ENCODE peak calls at places on chromosomes 13 and 19, in ten cellular contexts. H is midbrain; L is T-helper 2 cell; P is stimulated activated CD4-positive, alpha-beta T cell treated with anti-CD3 and anti-CD28 coated beads, Interleukin-4, amount 100 ng/mL, for 24 hours; S is T-helper 9 cell; A is heart left ventricle; W is amniotic stem cell; T is WERI-Rb-1; U is activated naive CD8-positive, alpha-beta T cell treated with anti-CD3 and anti-CD28 coated beads for 36 hours; D is skeletal muscle cell. C is an unnamed sample.

GRCh38 chr13:103788061-103788652 is 721.9 kb upstream of the SLC10A2 start:
- DNase-seq in H (no peak), L (no peak), P (no peak), S (no peak), A (no peak), W (no peak), T (peak; percentile 61), U (no peak), D (no peak), C (no peak)

GRCh38 chr19:31135841-31136240 is 213.4 kb downstream of the TSHZ3 start:
- DNase-seq in H (no peak), L (no peak), P (no peak), S (no peak), A (no peak), W (no peak), T (no peak), U (no peak), D (no peak), C (no peak)

GRCh38 chr19:41540041-41540695 is 35.8 kb upstream of the CEACAM21 start:
- DNase-seq in H (no peak), L (no peak), P (no peak), S (no peak), A (no peak), W (no peak), T (no peak), U (no peak), D (no peak), C (no peak)

GRCh38 chr13:94054159-94054558 is 425.3 kb downstream of the DCT start:
- DNase-seq in H (no peak), L (no peak), P (no peak), S (no peak), A (no peak), W (no peak), T (peak; percentile 96), U (no peak), D (no peak), C (no peak)

GRCh38 chr19:23118400-23118799 is 1.6 kb downstream of the ZNF730 start:
- DNase-seq in H (no peak), L (no peak), P (no peak), S (no peak), A (no peak), W (no peak), T (no peak), U (no peak), D (no peak), C (no peak)

GRCh38 chr19:6250909-6251308 is 28.9 kb downstream of the MLLT1 start:
- DNase-seq in H (no peak), L (no peak), P (no peak), S (no peak), A (no peak), W (no peak), T (no peak), U (no peak), D (no peak), C (no peak)

GRCh38 chr19:13847900-13848677 is 28.8 kb upstream of the NANOS3 start:
- DNase-seq in H (no peak), L (no peak), P (no peak), S (no peak), A (no peak), W (no peak), T (no peak), U (no peak), D (no peak), C (no peak)

GRCh38 chr13:33033361-33033812 is 17.2 kb downstream of the KL start:
- DNase-seq in H (no peak), L (no peak), P (peak; percentile 36), S (no peak), A (no peak), W (no peak), T (no peak), U (peak; percentile 33), D (no peak), C (no peak)

GRCh38 chr13:23658929-23659541 is 88.8 kb downstream of the TNFRSF19 start:
- DNase-seq in H (no peak), L (no peak), P (no peak), S (no peak), A (no peak), W (no peak), T (no peak), U (no peak), D (no peak), C (no peak)

GRCh38 chr13:102017248-102017647 is 384.6 kb downstream of the FGF14 start:
- DNase-seq in H (no peak), L (no peak), P (no peak), S (no peak), A (no peak), W (no peak), T (no peak), U (no peak), D (no peak), C (no peak)

GRCh38 chr19:10173527-10173926 is 21.2 kb downstream of the DNMT1 start:
- DNase-seq in H (no peak), L (no peak), P (no peak), S (no peak), A (no peak), W (no peak), T (no peak), U (no peak), D (no peak), C (no peak)

GRCh38 chr13:44433863-44434262 is 60.2 kb downstream of the SERP2 start:
- DNase-seq in H (no peak), L (no peak), P (no peak), S (no peak), A (no peak), W (no peak), T (no peak), U (no peak), D (no peak), C (no peak)

GRCh38 chr19:44643605-44644390 is at the start of gene PVR:
- DNase-seq in H (peak; percentile 69), L (no peak), P (peak; percentile 13), S (no peak), A (peak; percentile 81), W (peak; percentile 54), T (peak; percentile 78), U (peak; percentile 68), D (no peak), C (peak; percentile 73)